ENCODE peak calls at places on chromosomes 12 and 14, in six cellular contexts. One of them, this sample, is unnamed.

GRCh38 chr14:52051861-52052260 is 17.0 kb downstream of the NID2 start:
- DNase-seq in NCI-H1105 treated with DMSO at 0.1 percent for 48 hours: no peak
- DNase-seq in activated naive CD4-positive, alpha-beta T cell treated with anti-CD3 and anti-CD28 coated beads, Interleukin-2, amount 10 ng/mL, durations not matched to agents 7 days and 5 days: no peak
- DNase-seq in upper lobe of right lung: no peak
- DNase-seq in mesenteric fat pad: no peak
- DNase-seq in T-helper 2 cell: no peak
- DNase-seq in this sample: no peak

GRCh38 chr12:115001538-115001937 is 317.6 kb upstream of the TBX3 start:
- DNase-seq in NCI-H1105 treated with DMSO at 0.1 percent for 48 hours: no peak
- DNase-seq in activated naive CD4-positive, alpha-beta T cell treated with anti-CD3 and anti-CD28 coated beads, Interleukin-2, amount 10 ng/mL, durations not matched to agents 7 days and 5 days: no peak
- DNase-seq in upper lobe of right lung: no peak
- DNase-seq in mesenteric fat pad: no peak
- DNase-seq in T-helper 2 cell: no peak
- DNase-seq in this sample: no peak

GRCh38 chr12:15592934-15593333 is 196.3 kb downstream of the EPS8 start:
- DNase-seq in NCI-H1105 treated with DMSO at 0.1 percent for 48 hours: no peak
- DNase-seq in activated naive CD4-positive, alpha-beta T cell treated with anti-CD3 and anti-CD28 coated beads, Interleukin-2, amount 10 ng/mL, durations not matched to agents 7 days and 5 days: no peak
- DNase-seq in upper lobe of right lung: no peak
- DNase-seq in mesenteric fat pad: no peak
- DNase-seq in T-helper 2 cell: no peak
- DNase-seq in this sample: no peak

GRCh38 chr12:18810537-18811253 is 72.8 kb downstream of the CAPZA3 start:
- DNase-seq in NCI-H1105 treated with DMSO at 0.1 percent for 48 hours: no peak
- DNase-seq in activated naive CD4-positive, alpha-beta T cell treated with anti-CD3 and anti-CD28 coated beads, Interleukin-2, amount 10 ng/mL, durations not matched to agents 7 days and 5 days: no peak
- DNase-seq in upper lobe of right lung: no peak
- DNase-seq in mesenteric fat pad: no peak
- DNase-seq in T-helper 2 cell: no peak
- DNase-seq in this sample: no peak

GRCh38 chr12:120230326-120230973 is 29.5 kb upstream of the RPLP0 start:
- DNase-seq in NCI-H1105 treated with DMSO at 0.1 percent for 48 hours: no peak
- DNase-seq in activated naive CD4-positive, alpha-beta T cell treated with anti-CD3 and anti-CD28 coated beads, Interleukin-2, amount 10 ng/mL, durations not matched to agents 7 days and 5 days: no peak
- DNase-seq in upper lobe of right lung: no peak
- DNase-seq in mesenteric fat pad: no peak
- DNase-seq in T-helper 2 cell: no peak
- DNase-seq in this sample: peak

GRCh38 chr12:108587826-108588225 is 10.1 kb downstream of the TMEM119 start:
- DNase-seq in NCI-H1105 treated with DMSO at 0.1 percent for 48 hours: no peak
- DNase-seq in activated naive CD4-positive, alpha-beta T cell treated with anti-CD3 and anti-CD28 coated beads, Interleukin-2, amount 10 ng/mL, durations not matched to agents 7 days and 5 days: no peak
- DNase-seq in upper lobe of right lung: peak
- DNase-seq in mesenteric fat pad: no peak
- DNase-seq in T-helper 2 cell: no peak
- DNase-seq in this sample: no peak

GRCh38 chr14:94285158-94285557 is 7.9 kb downstream of the SERPINA10 start:
- DNase-seq in NCI-H1105 treated with DMSO at 0.1 percent for 48 hours: no peak
- DNase-seq in activated naive CD4-positive, alpha-beta T cell treated with anti-CD3 and anti-CD28 coated beads, Interleukin-2, amount 10 ng/mL, durations not matched to agents 7 days and 5 days: no peak
- DNase-seq in upper lobe of right lung: no peak
- DNase-seq in mesenteric fat pad: no peak
- DNase-seq in T-helper 2 cell: no peak
- DNase-seq in this sample: no peak

GRCh38 chr12:57546438-57547365 is at the start of gene DCTN2:
- DNase-seq in NCI-H1105 treated with DMSO at 0.1 percent for 48 hours: peak
- DNase-seq in activated naive CD4-positive, alpha-beta T cell treated with anti-CD3 and anti-CD28 coated beads, Interleukin-2, amount 10 ng/mL, durations not matched to agents 7 days and 5 days: peak
- DNase-seq in upper lobe of right lung: peak
- DNase-seq in mesenteric fat pad: peak
- DNase-seq in T-helper 2 cell: peak
- DNase-seq in this sample: peak

GRCh38 chr14:77051101-77051500 is 22.6 kb upstream of the IRF2BPL start:
- DNase-seq in NCI-H1105 treated with DMSO at 0.1 percent for 48 hours: no peak
- DNase-seq in activated naive CD4-positive, alpha-beta T cell treated with anti-CD3 and anti-CD28 coated beads, Interleukin-2, amount 10 ng/mL, durations not matched to agents 7 days and 5 days: no peak
- DNase-seq in upper lobe of right lung: peak
- DNase-seq in mesenteric fat pad: no peak
- DNase-seq in T-helper 2 cell: no peak
- DNase-seq in this sample: peak

GRCh38 chr12:110858848-110859247 is 12.1 kb downstream of the CCDC63 start:
- DNase-seq in NCI-H1105 treated with DMSO at 0.1 percent for 48 hours: no peak
- DNase-seq in activated naive CD4-positive, alpha-beta T cell treated with anti-CD3 and anti-CD28 coated beads, Interleukin-2, amount 10 ng/mL, durations not matched to agents 7 days and 5 days: no peak
- DNase-seq in upper lobe of right lung: no peak
- DNase-seq in mesenteric fat pad: no peak
- DNase-seq in T-helper 2 cell: no peak
- DNase-seq in this sample: no peak

GRCh38 chr12:124286414-124286813 is 8.5 kb upstream of the RFLNA start:
- DNase-seq in NCI-H1105 treated with DMSO at 0.1 percent for 48 hours: peak
- DNase-seq in activated naive CD4-positive, alpha-beta T cell treated with anti-CD3 and anti-CD28 coated beads, Interleukin-2, amount 10 ng/mL, durations not matched to agents 7 days and 5 days: no peak
- DNase-seq in upper lobe of right lung: no peak
- DNase-seq in mesenteric fat pad: no peak
- DNase-seq in T-helper 2 cell: no peak
- DNase-seq in this sample: no peak

GRCh38 chr14:106586098-106586704 is 1059.8 kb downstream of the TMEM121 start:
- DNase-seq in NCI-H1105 treated with DMSO at 0.1 percent for 48 hours: peak
- DNase-seq in activated naive CD4-positive, alpha-beta T cell treated with anti-CD3 and anti-CD28 coated beads, Interleukin-2, amount 10 ng/mL, durations not matched to agents 7 days and 5 days: peak
- DNase-seq in upper lobe of right lung: peak
- DNase-seq in mesenteric fat pad: no peak
- DNase-seq in T-helper 2 cell: peak
- DNase-seq in this sample: peak

GRCh38 chr12:113372371-113372770 is 14.0 kb downstream of the PLBD2 start:
- DNase-seq in NCI-H1105 treated with DMSO at 0.1 percent for 48 hours: no peak
- DNase-seq in activated naive CD4-positive, alpha-beta T cell treated with anti-CD3 and anti-CD28 coated beads, Interleukin-2, amount 10 ng/mL, durations not matched to agents 7 days and 5 days: no peak
- DNase-seq in upper lobe of right lung: no peak
- DNase-seq in mesenteric fat pad: no peak
- DNase-seq in T-helper 2 cell: no peak
- DNase-seq in this sample: no peak

GRCh38 chr12:27626239-27626638 is 70.0 kb upstream of the REP15 start:
- DNase-seq in NCI-H1105 treated with DMSO at 0.1 percent for 48 hours: no peak
- DNase-seq in activated naive CD4-positive, alpha-beta T cell treated with anti-CD3 and anti-CD28 coated beads, Interleukin-2, amount 10 ng/mL, durations not matched to agents 7 days and 5 days: no peak
- DNase-seq in upper lobe of right lung: no peak
- DNase-seq in mesenteric fat pad: no peak
- DNase-seq in T-helper 2 cell: no peak
- DNase-seq in this sample: no peak

GRCh38 chr14:75803768-75804167 is 142.7 kb downstream of the TTLL5 start:
- DNase-seq in NCI-H1105 treated with DMSO at 0.1 percent for 48 hours: no peak
- DNase-seq in activated naive CD4-positive, alpha-beta T cell treated with anti-CD3 and anti-CD28 coated beads, Interleukin-2, amount 10 ng/mL, durations not matched to agents 7 days and 5 days: no peak
- DNase-seq in upper lobe of right lung: no peak
- DNase-seq in mesenteric fat pad: no peak
- DNase-seq in T-helper 2 cell: no peak
- DNase-seq in this sample: no peak

GRCh38 chr14:75487155-75487671 is 35.1 kb upstream of the BATF start:
- DNase-seq in NCI-H1105 treated with DMSO at 0.1 percent for 48 hours: no peak
- DNase-seq in activated naive CD4-positive, alpha-beta T cell treated with anti-CD3 and anti-CD28 coated beads, Interleukin-2, amount 10 ng/mL, durations not matched to agents 7 days and 5 days: peak
- DNase-seq in upper lobe of right lung: no peak
- DNase-seq in mesenteric fat pad: no peak
- DNase-seq in T-helper 2 cell: peak
- DNase-seq in this sample: no peak

GRCh38 chr12:118850244-118850825 is 131.0 kb upstream of the SRRM4 start:
- DNase-seq in NCI-H1105 treated with DMSO at 0.1 percent for 48 hours: no peak
- DNase-seq in activated naive CD4-positive, alpha-beta T cell treated with anti-CD3 and anti-CD28 coated beads, Interleukin-2, amount 10 ng/mL, durations not matched to agents 7 days and 5 days: peak
- DNase-seq in upper lobe of right lung: no peak
- DNase-seq in mesenteric fat pad: no peak
- DNase-seq in T-helper 2 cell: peak
- DNase-seq in this sample: no peak

GRCh38 chr12:56628671-56629458 is 1.3 kb downstream of the BAZ2A start:
- DNase-seq in NCI-H1105 treated with DMSO at 0.1 percent for 48 hours: no peak
- DNase-seq in activated naive CD4-positive, alpha-beta T cell treated with anti-CD3 and anti-CD28 coated beads, Interleukin-2, amount 10 ng/mL, durations not matched to agents 7 days and 5 days: peak
- DNase-seq in upper lobe of right lung: peak
- DNase-seq in mesenteric fat pad: no peak
- DNase-seq in T-helper 2 cell: peak
- DNase-seq in this sample: no peak

GRCh38 chr12:125533434-125534029 is 468.3 kb downstream of the AACS start:
- DNase-seq in NCI-H1105 treated with DMSO at 0.1 percent for 48 hours: peak
- DNase-seq in activated naive CD4-positive, alpha-beta T cell treated with anti-CD3 and anti-CD28 coated beads, Interleukin-2, amount 10 ng/mL, durations not matched to agents 7 days and 5 days: peak
- DNase-seq in upper lobe of right lung: peak
- DNase-seq in mesenteric fat pad: no peak
- DNase-seq in T-helper 2 cell: peak
- DNase-seq in this sample: no peak

GRCh38 chr14:64234877-64235651 is 59.1 kb downstream of the ESR2 start:
- DNase-seq in NCI-H1105 treated with DMSO at 0.1 percent for 48 hours: peak
- DNase-seq in activated naive CD4-positive, alpha-beta T cell treated with anti-CD3 and anti-CD28 coated beads, Interleukin-2, amount 10 ng/mL, durations not matched to agents 7 days and 5 days: no peak
- DNase-seq in upper lobe of right lung: no peak
- DNase-seq in mesenteric fat pad: no peak
- DNase-seq in T-helper 2 cell: no peak
- DNase-seq in this sample: no peak

GRCh38 chr14:90651976-90652560 is 164.2 kb downstream of the TTC7B start:
- DNase-seq in NCI-H1105 treated with DMSO at 0.1 percent for 48 hours: no peak
- DNase-seq in activated naive CD4-positive, alpha-beta T cell treated with anti-CD3 and anti-CD28 coated beads, Interleukin-2, amount 10 ng/mL, durations not matched to agents 7 days and 5 days: no peak
- DNase-seq in upper lobe of right lung: no peak
- DNase-seq in mesenteric fat pad: no peak
- DNase-seq in T-helper 2 cell: no peak
- DNase-seq in this sample: no peak

GRCh38 chr12:93380480-93381121 is 2.9 kb downstream of the NUDT4 start:
- DNase-seq in NCI-H1105 treated with DMSO at 0.1 percent for 48 hours: peak
- DNase-seq in activated naive CD4-positive, alpha-beta T cell treated with anti-CD3 and anti-CD28 coated beads, Interleukin-2, amount 10 ng/mL, durations not matched to agents 7 days and 5 days: no peak
- DNase-seq in upper lobe of right lung: no peak
- DNase-seq in mesenteric fat pad: no peak
- DNase-seq in T-helper 2 cell: peak
- DNase-seq in this sample: no peak

GRCh38 chr14:92599786-92600185 is 86.2 kb downstream of the RIN3 start:
- DNase-seq in NCI-H1105 treated with DMSO at 0.1 percent for 48 hours: no peak
- DNase-seq in activated naive CD4-positive, alpha-beta T cell treated with anti-CD3 and anti-CD28 coated beads, Interleukin-2, amount 10 ng/mL, durations not matched to agents 7 days and 5 days: no peak
- DNase-seq in upper lobe of right lung: no peak
- DNase-seq in mesenteric fat pad: no peak
- DNase-seq in T-helper 2 cell: no peak
- DNase-seq in this sample: no peak

This sample was measured in cardiac septum.